ENCODE peak calls at places on chromosomes 7 and 10, in five cellular contexts. C is heart left ventricle, I is heart right ventricle, K is fibroblast of lung, R is uterus. P is an unnamed sample.
A peak's percentile ranks its signal among the peaks of the same experiment; 100 is the strongest.

GRCh38 chr7:106866298-106867281 is 1.5 kb downstream of the PIK3CG start:
- DNase-seq in I (no peak), C (no peak), R (no peak), K (no peak), P (no peak)

GRCh38 chr7:76409537-76409936 is at the start of gene SSC4D:
- DNase-seq in I (no peak), K (no peak), C (no peak), R (no peak), P (no peak)

GRCh38 chr10:108204528-108205313 is 1040.2 kb upstream of the SORCS1 start:
- DNase-seq in R (no peak), C (no peak), K (peak; percentile 1), I (no peak), P (no peak)

GRCh38 chr7:148327379-148327778 is 263.2 kb upstream of the C7orf33 start:
- DNase-seq in I (no peak), R (no peak), C (no peak), K (peak; percentile 2), P (no peak)

GRCh38 chr7:137923380-137923779 is 76.6 kb upstream of the DGKI start:
- DNase-seq in C (no peak), K (peak; percentile 86), R (no peak), I (no peak), P (no peak)

GRCh38 chr10:48672596-48673255 is 11.9 kb upstream of the WDFY4 start:
- DNase-seq in C (no peak), I (no peak), R (no peak), K (no peak), P (no peak)

GRCh38 chr7:84181628-84182027 is 13.0 kb downstream of the SEMA3A start:
- DNase-seq in I (no peak), R (no peak), C (no peak), K (peak; percentile 81), P (no peak)

GRCh38 chr7:139730746-139731612 is 46.8 kb downstream of the HIPK2 start:
- DNase-seq in C (peak; percentile 79), R (peak; percentile 38), K (peak; percentile 78), I (peak; percentile 81), P (no peak)

GRCh38 chr7:142792129-142792528 is 21.4 kb downstream of the PRSS2 start:
- DNase-seq in C (no peak), R (no peak), K (no peak), I (no peak), P (no peak)

GRCh38 chr10:7340179-7340874 is 70.5 kb downstream of the SFMBT2 start:
- DNase-seq in C (peak; percentile 50), I (peak; percentile 51), R (no peak), K (peak; percentile 54), P (no peak)

GRCh38 chr7:100386940-100387339 is 13.7 kb downstream of the PILRA start:
- DNase-seq in R (no peak), K (no peak), C (no peak), I (no peak), P (no peak)

GRCh38 chr10:71374481-71375233 is 22.1 kb upstream of the CDH23 start:
- DNase-seq in I (no peak), K (no peak), R (no peak), C (no peak), P (no peak)

GRCh38 chr10:124067825-124068400 is 25.5 kb downstream of the CHST15 start:
- DNase-seq in C (no peak), K (no peak), I (no peak), R (no peak), P (no peak)
- H3K4me1 ChIP-seq in C (no peaks in the 10 kb centered on the region), K (no peaks in the 10 kb centered on the region), I (peaks cover 19% of the 10 kb centered on the region), R (no peaks in the 10 kb centered on the region), P (peaks cover 15% of the 10 kb centered on the region)

DNA sequence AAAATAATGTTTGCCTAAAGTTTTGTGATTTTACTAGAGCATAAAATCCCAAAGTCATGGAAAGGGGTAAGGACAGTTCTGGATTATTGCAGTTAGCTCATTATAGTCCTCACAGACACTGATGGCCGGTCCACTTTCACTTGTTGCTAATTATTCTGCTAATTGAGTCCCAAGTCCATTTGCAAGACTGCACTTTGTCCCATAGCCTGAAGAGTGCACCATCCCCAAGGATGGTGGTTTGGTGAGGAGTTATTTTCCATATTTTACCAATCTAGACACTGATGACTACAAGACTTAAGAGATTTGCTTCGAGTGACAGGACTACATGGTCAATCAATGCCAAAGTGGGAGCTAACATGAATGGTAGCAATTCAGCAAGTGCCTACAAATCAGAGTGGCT is 181.8 kb upstream of the CACNA2D1 start:
- DNase-seq in K (no peak), I (no peak), C (no peak), R (no peak), P (no peak)
- TF ChIP-seq CTCF in K (no peak), I (no peak), C (no peak), R (no peak), P (no peak)

GRCh38 chr7:127409629-127410028 is 17.1 kb upstream of the ZNF800 start:
- DNase-seq in C (no peak), I (no peak), K (peak; percentile 7), R (no peak), P (no peak)
- H3K27me3 ChIP-seq in C (no peaks in the 10 kb centered on the region), I (peaks cover 5% of the 10 kb centered on the region), K (peaks cover 3% of the 10 kb centered on the region), R (no peaks in the 10 kb centered on the region), P (no peaks in the 10 kb centered on the region)

GRCh38 chr7:88610942-88611341 is 148.6 kb upstream of the ZNF804B start:
- DNase-seq in K (no peak), C (no peak), I (no peak), R (no peak), P (no peak)

GRCh38 chr7:88614736-88615135 is 144.8 kb upstream of the ZNF804B start:
- DNase-seq in R (no peak), K (no peak), I (no peak), C (no peak), P (no peak)

GRCh38 chr7:88615336-88615735 is 144.2 kb upstream of the ZNF804B start:
- DNase-seq in C (no peak), I (no peak), R (no peak), K (no peak), P (no peak)
- H3K4me1 ChIP-seq in C (no peaks in the 10 kb centered on the region), I (no peaks in the 10 kb centered on the region), R (no peaks in the 10 kb centered on the region), K (no peaks in the 10 kb centered on the region), P (no peaks in the 10 kb centered on the region)